ENCODE peak calls at places on chromosomes 3 and 15, in ten cellular contexts. G is omental fat pad; N is Calu3; I is stimulated activated CD8-positive, alpha-beta memory T cell treated with anti-CD3 and anti-CD28 coated beads, Interleukin-15, amount 100 ng/mL, for 24 hours; S is kidney tubule cell; B is BJ; R is neural crest cell; F is NCI-H1436; W is GF-D8; Z is endothelial cell. C is an unnamed sample.

GRCh38 chr15:80640546-80641121 is 54.5 kb upstream of the ABHD17C start:
- DNase-seq in G (no peak), N (no peak), I (no peak), S (no peak), B (no peak), R (no peak), F (no peak), W (no peak), Z (no peak), C (no peak)

GRCh38 chr3:141367038-141367730 is 1.1 kb upstream of the ZBTB38 start:
- DNase-seq in G (no peak), N (peak; percentile 17), I (no peak), S (peak; percentile 99), B (peak; percentile 99), R (no peak), F (no peak), W (no peak), Z (no peak), C (no peak)

GRCh38 chr3:6985848-6986247 is 124.9 kb downstream of the GRM7 start:
- DNase-seq in G (no peak), N (no peak), I (no peak), S (no peak), B (no peak), R (no peak), F (no peak), W (no peak), Z (no peak), C (no peak)

GRCh38 chr3:197697355-197697754 is 39.3 kb downstream of the RUBCN start:
- DNase-seq in G (no peak), N (no peak), I (no peak), S (no peak), B (no peak), R (no peak), F (no peak), W (no peak), Z (no peak), C (no peak)

GRCh38 chr15:94080416-94080815 is 150.9 kb upstream of the MCTP2 start:
- DNase-seq in G (no peak), N (no peak), I (no peak), S (peak; percentile 4), B (peak; percentile 59), R (no peak), F (peak; percentile 37), W (no peak), Z (no peak), C (no peak)

GRCh38 chr3:172635588-172635987 is 75.3 kb downstream of the NCEH1 start:
- DNase-seq in G (no peak), N (peak; percentile 53), I (no peak), S (peak; percentile 96), B (no peak), R (no peak), F (no peak), W (no peak), Z (no peak), C (no peak)

GRCh38 chr3:38040400-38040799 is 1.4 kb downstream of the DLEC1 start:
- DNase-seq in G (no peak), N (no peak), I (no peak), S (no peak), B (no peak), R (no peak), F (no peak), W (no peak), Z (no peak), C (no peak)

GRCh38 chr3:121834079-121834730 is 655 bp downstream of the IQCB1 start:
- DNase-seq in G (no peak), N (peak; percentile 9), I (no peak), S (peak; percentile 13), B (no peak), R (peak; percentile 8), F (peak; percentile 12), W (peak; percentile 8), Z (no peak), C (no peak)

GRCh38 chr3:5021571-5022092 is 42.4 kb downstream of the BHLHE40 start:
- DNase-seq in G (no peak), N (no peak), I (no peak), S (peak; percentile 93), B (peak; percentile 39), R (no peak), F (no peak), W (no peak), Z (no peak), C (no peak)

GRCh38 chr3:181631901-181632300 is 79.8 kb upstream of the SOX2 start:
- DNase-seq in G (no peak), N (no peak), I (no peak), S (no peak), B (no peak), R (no peak), F (no peak), W (no peak), Z (no peak), C (no peak)

GRCh38 chr15:75663931-75664421 is 16.3 kb downstream of the SNX33 start:
- DNase-seq in G (no peak), N (no peak), I (no peak), S (no peak), B (no peak), R (no peak), F (no peak), W (no peak), Z (no peak), C (no peak)

GRCh38 chr3:113242091-113242581 is 30.8 kb downstream of the BOC start:
- DNase-seq in G (no peak), N (no peak), I (no peak), S (peak; percentile 9), B (peak; percentile 37), R (no peak), F (no peak), W (no peak), Z (no peak), C (no peak)

GRCh38 chr3:194082596-194083220 is 53.2 kb upstream of the HES1 start:
- DNase-seq in G (no peak), N (no peak), I (no peak), S (no peak), B (peak; percentile 9), R (peak; percentile 30), F (no peak), W (no peak), Z (peak; percentile 26), C (no peak)

GRCh38 chr3:100913870-100914654 is 79.2 kb downstream of the ABI3BP start:
- DNase-seq in G (no peak), N (no peak), I (no peak), S (peak; percentile 93), B (no peak), R (no peak), F (no peak), W (no peak), Z (no peak), C (no peak)

GRCh38 chr3:41148446-41148845 is 50.9 kb upstream of the CTNNB1 start:
- DNase-seq in G (no peak), N (no peak), I (no peak), S (peak; percentile 92), B (no peak), R (no peak), F (no peak), W (no peak), Z (no peak), C (no peak)

GRCh38 chr15:43187544-43188155 is 2.4 kb downstream of the CCNDBP1 start:
- DNase-seq in G (no peak), N (no peak), I (no peak), S (peak; percentile 64), B (no peak), R (no peak), F (peak; percentile 42), W (no peak), Z (no peak), C (no peak)

GRCh38 chr3:14296352-14296751 is 106.1 kb upstream of the SLC6A6 start:
- DNase-seq in G (no peak), N (no peak), I (no peak), S (peak; percentile 55), B (no peak), R (no peak), F (no peak), W (no peak), Z (no peak), C (no peak)

GRCh38 chr3:58585005-58585786 is 8.0 kb upstream of the FAM107A start:
- DNase-seq in G (peak; percentile 38), N (peak; percentile 84), I (peak; percentile 25), S (peak; percentile 81), B (no peak), R (peak; percentile 67), F (peak; percentile 36), W (no peak), Z (peak; percentile 82), C (peak; percentile 30)

GRCh38 chr3:39718674-39719595 is 90.5 kb upstream of the MYRIP start:
- DNase-seq in G (no peak), N (no peak), I (no peak), S (peak; percentile 64), B (peak; percentile 41), R (no peak), F (no peak), W (no peak), Z (no peak), C (no peak)

GRCh38 chr3:105527949-105528348 is 161.2 kb downstream of the ALCAM start:
- DNase-seq in G (no peak), N (no peak), I (no peak), S (peak; percentile 51), B (no peak), R (no peak), F (peak; percentile 60), W (no peak), Z (no peak), C (peak; percentile 33)

GRCh38 chr3:132134611-132135010 is 99.8 kb upstream of the CPNE4 start:
- DNase-seq in G (no peak), N (peak; percentile 61), I (no peak), S (peak; percentile 94), B (peak; percentile 65), R (no peak), F (no peak), W (no peak), Z (no peak), C (no peak)

GRCh38 chr3:10194328-10195071 is 29.8 kb downstream of the IRAK2 start:
- DNase-seq in G (no peak), N (no peak), I (no peak), S (no peak), B (no peak), R (no peak), F (no peak), W (no peak), Z (no peak), C (no peak)

GRCh38 chr3:156151824-156152428 is 31.5 kb downstream of the KCNAB1 start:
- DNase-seq in G (no peak), N (peak; percentile 84), I (peak; percentile 12), S (peak; percentile 77), B (no peak), R (peak; percentile 59), F (peak; percentile 63), W (no peak), Z (peak; percentile 76), C (peak; percentile 80)

GRCh38 chr15:67569668-67570067 is 27.2 kb downstream of the MAP2K5 start:
- DNase-seq in G (no peak), N (no peak), I (no peak), S (no peak), B (no peak), R (no peak), F (no peak), W (no peak), Z (no peak), C (no peak)

GRCh38 chr15:32651229-32651837 is 9.8 kb downstream of the SCG5 start:
- DNase-seq in G (no peak), N (peak; percentile 11), I (no peak), S (peak; percentile 71), B (no peak), R (peak; percentile 48), F (peak; percentile 59), W (no peak), Z (peak; percentile 67), C (peak; percentile 15)

GRCh38 chr3:70933105-70933810 is 620.8 kb upstream of the MDFIC2 start:
- DNase-seq in G (no peak), N (no peak), I (no peak), S (peak; percentile 73), B (no peak), R (no peak), F (no peak), W (no peak), Z (no peak), C (no peak)

GRCh38 chr3:55283441-55283925 is 203.6 kb downstream of the WNT5A start:
- DNase-seq in G (no peak), N (no peak), I (no peak), S (no peak), B (no peak), R (no peak), F (no peak), W (no peak), Z (no peak), C (no peak)

GRCh38 chr15:82128401-82129143 is 82.8 kb upstream of the MEX3B start:
- DNase-seq in G (no peak), N (no peak), I (no peak), S (peak; percentile 71), B (no peak), R (no peak), F (no peak), W (no peak), Z (no peak), C (no peak)

C was measured in NCI-H774.